ENCODE peak calls at places on chromosomes 12 and 14, in four cellular contexts. Z, C, G and M are unnamed samples.

GRCh38 chr14:23089498-23090253 is 5.3 kb downstream of the ACIN1 start:
- DNase-seq in Z (no peak), C (no peak), G (no peak), M (no peak)

GRCh38 chr14:54722791-54723432 is 156.0 kb downstream of the SAMD4A start:
- DNase-seq in Z (peak; percentile 9), C (no peak), G (no peak), M (peak; percentile 36)

GRCh38 chr12:4421590-4422031 is 24.0 kb downstream of the FGF6 start:
- DNase-seq in Z (peak; percentile 55), C (peak; percentile 54), G (peak; percentile 82), M (peak; percentile 76)

GRCh38 chr12:76123301-76124212 is 39.1 kb upstream of the NAP1L1 start:
- DNase-seq in Z (no peak), C (peak; percentile 77), G (no peak), M (peak; percentile 62)

GRCh38 chr14:75452900-75453816 is 25.3 kb downstream of the JDP2 start:
- DNase-seq in Z (peak; percentile 89), C (peak; percentile 96), G (peak; percentile 39), M (peak; percentile 96)

GRCh38 chr12:127125607-127126259 is 1141.2 kb upstream of the TMEM132C start:
- DNase-seq in Z (no peak), C (peak; percentile 94), G (no peak), M (peak; percentile 74)

GRCh38 chr12:12466157-12466556 is 96.5 kb downstream of the DUSP16 start:
- DNase-seq in Z (no peak), C (no peak), G (no peak), M (no peak)

GRCh38 chr12:52749827-52750226 is 27.3 kb downstream of the KRT76 start:
- DNase-seq in Z (no peak), C (no peak), G (no peak), M (no peak)

GRCh38 chr12:79252358-79253075 is 387.9 kb downstream of the SYT1 start:
- DNase-seq in Z (no peak), C (no peak), G (no peak), M (no peak)

GRCh38 chr14:89283327-89284060 is 133.5 kb downstream of the FOXN3 start:
- DNase-seq in Z (no peak), C (no peak), G (no peak), M (no peak)

GRCh38 chr12:101619868-101620761 is 25.3 kb downstream of the MYBPC1 start:
- DNase-seq in Z (no peak), C (no peak), G (no peak), M (no peak)

GRCh38 chr12:76558684-76559276 is 791 bp downstream of the OSBPL8 start:
- DNase-seq in Z (peak; percentile 46), C (peak; percentile 71), G (peak; percentile 51), M (peak; percentile 66)

GRCh38 chr12:93306636-93307035 is 71.1 kb upstream of the NUDT4 start:
- DNase-seq in Z (no peak), C (no peak), G (no peak), M (no peak)

GRCh38 chr12:52528641-52529143 is 8.5 kb upstream of the KRT5 start:
- DNase-seq in Z (no peak), C (no peak), G (no peak), M (no peak)

GRCh38 chr12:51788876-51789275 is 59.6 kb downstream of the FIGNL2 start:
- DNase-seq in Z (no peak), C (peak; percentile 93), G (no peak), M (peak; percentile 75)

GRCh38 chr12:72790273-72790672 is 518.1 kb downstream of the TRHDE start:
- DNase-seq in Z (no peak), C (peak; percentile 3), G (no peak), M (no peak)

GRCh38 chr14:104280085-104280901 is 141.9 kb downstream of the KIF26A start:
- DNase-seq in Z (no peak), C (no peak), G (no peak), M (no peak)

GRCh38 chr12:53292441-53292840 is 2.9 kb upstream of the PFDN5 start:
- DNase-seq in Z (no peak), C (no peak), G (no peak), M (no peak)

GRCh38 chr12:13788626-13789025 is 192.8 kb downstream of the GRIN2B start:
- DNase-seq in Z (no peak), C (no peak), G (no peak), M (no peak)

GRCh38 chr14:22339277-22339676 is 249.7 kb downstream of the DAD1 start:
- DNase-seq in Z (no peak), C (peak; percentile 6), G (no peak), M (no peak)

GRCh38 chr14:103057372-103058208 is at the start of gene CDC42BPB:
- DNase-seq in Z (peak; percentile 90), C (peak; percentile 98), G (peak; percentile 98), M (peak; percentile 97)

GRCh38 chr14:75223664-75224154 is 47.3 kb upstream of the TMED10 start:
- DNase-seq in Z (peak; percentile 49), C (peak; percentile 10), G (no peak), M (peak; percentile 62)

GRCh38 chr12:7352661-7353060 is 48.8 kb downstream of the ACSM4 start:
- DNase-seq in Z (no peak), C (no peak), G (no peak), M (no peak)

GRCh38 chr12:2958432-2959193 is 584 bp upstream of the TEAD4 start:
- DNase-seq in Z (peak; percentile 41), C (peak; percentile 83), G (peak; percentile 89), M (peak; percentile 86)

GRCh38 chr12:116368196-116369194 is 91.0 kb upstream of the MED13L start:
- DNase-seq in Z (no peak), C (no peak), G (no peak), M (no peak)

GRCh38 chr14:101355284-101355683 is 206.0 kb upstream of the DIO3 start:
- DNase-seq in Z (no peak), C (no peak), G (no peak), M (no peak)

GRCh38 chr14:74720526-74720925 is 7.6 kb downstream of the FCF1 start:
- DNase-seq in Z (no peak), C (peak; percentile 56), G (no peak), M (peak; percentile 36)

GRCh38 chr14:51182166-51182565 is 57.9 kb upstream of the TMX1 start:
- DNase-seq in Z (no peak), C (peak; percentile 84), G (no peak), M (peak; percentile 7)

GRCh38 chr12:19234991-19235876 is 105.7 kb downstream of the PLEKHA5 start:
- DNase-seq in Z (no peak), C (peak; percentile 52), G (no peak), M (peak; percentile 62)

GRCh38 chr14:105267820-105268548 is 19.7 kb downstream of the BTBD6 start:
- DNase-seq in Z (no peak), C (no peak), G (no peak), M (no peak)

GRCh38 chr12:89051065-89051677 is 301.1 kb downstream of the DUSP6 start:
- DNase-seq in Z (peak; percentile 60), C (peak; percentile 77), G (peak; percentile 61), M (peak; percentile 87)

GRCh38 chr14:24013654-24014514 is 25.2 kb downstream of the DHRS4L2 start:
- DNase-seq in Z (peak; percentile 67), C (peak; percentile 74), G (peak; percentile 78), M (peak; percentile 88)

GRCh38 chr12:93918262-93918661 is 230.1 kb upstream of the PLXNC1 start:
- DNase-seq in Z (no peak), C (peak; percentile 91), G (no peak), M (peak; percentile 84)

GRCh38 chr14:92981726-92982125 is 58.8 kb downstream of the CHGA start:
- DNase-seq in Z (no peak), C (no peak), G (no peak), M (no peak)

GRCh38 chr12:46153267-46153872 is 115.5 kb downstream of the SLC38A1 start:
- DNase-seq in Z (no peak), C (peak; percentile 78), G (peak; percentile 20), M (peak; percentile 82)

GRCh38 chr14:85482549-85482948 is 47.4 kb upstream of the FLRT2 start:
- DNase-seq in Z (no peak), C (no peak), G (no peak), M (no peak)

GRCh38 chr14:92513966-92514843 is 624 bp downstream of the RIN3 start:
- DNase-seq in Z (no peak), C (peak; percentile 60), G (no peak), M (peak; percentile 47)

GRCh38 chr12:48197967-48198618 is 5.0 kb downstream of the OR10AD1 start:
- DNase-seq in Z (peak; percentile 90), C (peak; percentile 98), G (peak; percentile 91), M (peak; percentile 92)

GRCh38 chr12:132455565-132455964 is 34.4 kb upstream of the FBRSL1 start:
- DNase-seq in Z (no peak), C (no peak), G (no peak), M (no peak)
- H3K9ac ChIP-seq in Z (peak overlapping the region; percentile 54), C (no peak overlapping the region), G (no peak overlapping the region), M (no peak overlapping the region)

DNA sequence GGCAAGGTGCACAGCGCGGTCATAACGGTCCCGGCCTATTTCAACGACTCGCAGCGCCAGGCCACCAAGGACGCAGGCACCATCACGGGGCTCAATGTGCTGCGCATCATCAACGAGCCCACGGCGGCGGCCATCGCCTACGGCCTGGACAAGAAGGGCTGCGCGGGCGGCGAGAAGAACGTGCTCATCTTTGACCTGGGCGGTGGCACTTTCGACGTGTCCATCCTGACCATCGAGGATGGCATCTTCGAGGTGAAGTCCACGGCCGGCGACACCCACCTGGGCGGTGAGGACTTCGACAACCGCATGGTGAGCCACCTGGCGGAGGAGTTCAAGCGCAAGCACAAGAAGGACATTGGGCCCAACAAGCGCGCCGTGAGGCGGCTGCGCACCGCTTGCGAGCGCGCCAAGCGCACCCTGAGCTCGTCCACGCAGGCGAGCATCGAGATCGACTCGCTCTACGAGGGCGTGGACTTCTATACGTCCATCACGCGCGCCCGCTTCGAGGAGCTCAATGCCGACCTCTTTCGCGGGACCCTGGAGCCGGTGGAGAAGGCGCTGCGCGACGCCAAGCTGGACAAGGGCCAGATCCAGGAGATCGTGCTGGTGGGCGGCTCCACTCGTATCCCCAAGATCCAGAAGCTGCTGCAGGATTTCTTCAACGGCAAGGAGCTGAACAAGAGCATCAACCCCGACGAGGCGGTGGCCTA is 875 bp downstream of the HSPA2 start:
- DNase-seq in Z (no peak), C (peak; percentile 61), G (no peak), M (no peak)
- H3K4me3 ChIP-seq in Z (peak overlapping the region; percentile 63), C (peak overlapping the region; percentile 69), G (peak overlapping the region; percentile 61), M (peak overlapping the region; percentile 77)

DNA sequence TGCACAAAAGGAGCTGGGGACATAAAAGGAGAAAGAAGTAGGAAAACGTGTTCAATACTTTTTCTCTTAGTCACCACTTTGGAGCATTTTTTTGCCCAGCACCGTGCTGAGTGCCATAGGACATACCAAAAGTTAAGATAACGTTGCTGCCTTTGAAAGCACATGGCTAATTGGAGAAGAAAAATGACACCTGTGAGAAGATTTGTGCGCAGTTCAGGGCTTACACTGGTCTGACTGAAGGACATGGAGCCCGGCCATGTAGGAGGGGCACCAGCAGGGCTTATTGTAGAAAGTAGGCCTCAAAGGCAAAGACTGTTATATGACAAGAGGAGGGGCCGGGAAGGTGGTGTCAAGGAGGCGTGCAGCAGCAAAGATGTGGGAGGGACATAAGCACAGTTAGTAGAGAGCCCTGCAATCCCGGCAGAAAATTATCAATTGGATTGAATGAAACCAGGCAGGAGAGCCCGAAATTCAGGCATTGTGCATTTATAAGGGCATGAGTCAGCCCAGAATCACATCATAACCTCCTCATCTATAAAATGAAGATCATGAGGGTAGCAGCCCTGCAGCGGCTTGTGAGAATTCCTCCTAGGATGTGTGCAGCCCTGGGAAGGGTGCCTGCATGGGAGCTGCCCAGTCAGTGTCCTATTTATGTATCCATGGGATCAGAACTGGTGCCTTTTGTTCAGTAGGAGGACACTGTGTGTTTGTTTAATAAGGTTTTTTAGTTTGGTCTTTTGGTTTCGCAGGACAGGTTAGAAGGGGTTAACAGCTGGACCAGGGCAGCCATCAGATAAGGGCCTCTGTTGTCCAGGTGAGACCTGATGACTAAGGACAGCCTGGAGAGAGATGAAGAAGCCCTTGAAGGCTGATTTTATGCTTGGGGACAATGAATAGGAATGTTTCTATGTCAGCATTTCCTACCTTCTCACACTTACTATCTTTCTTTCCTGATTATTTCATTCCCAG is 122.4 kb downstream of the GPR135 start:
- DNase-seq in Z (no peak), C (no peak), G (no peak), M (no peak)
- H3K9ac ChIP-seq in Z (no peak overlapping the region), C (no peak overlapping the region), G (no peak overlapping the region), M (no peak overlapping the region)

GRCh38 chr14:39228044-39228443 is 5.7 kb upstream of the MIA2 start:
- DNase-seq in Z (no peak), C (no peak), G (no peak), M (no peak)
- H3K4me3 ChIP-seq in Z (no peak overlapping the region), C (no peak overlapping the region), G (no peak overlapping the region), M (no peak overlapping the region)